ENCODE peak calls at places on chromosomes 13 and 19, in nine cellular contexts. M is NCI-H187; A is GM13976; R is posterior cingulate gyrus; D is fibroblast of gingiva; L is AG09319; S is activated naive CD4-positive, alpha-beta T cell treated with anti-CD3 and anti-CD28 coated beads, Interleukin-2, amount 50 U/mL, for 16 hours; P is iris pigment epithelial cell; C is mucosa of gallbladder. Y is an unnamed sample.

GRCh38 chr19:45253396-45254027 is 2.4 kb downstream of the MARK4 start:
- DNase-seq in D (peak), L (no peak), A (no peak), M (no peak), S (no peak), R (peak), C (no peak), P (peak), Y (no peak)

GRCh38 chr19:4695224-4695731 is 25.1 kb upstream of the MYDGF start:
- DNase-seq in C (no peak), A (no peak), M (no peak), L (no peak), P (no peak), S (no peak), D (no peak), R (no peak), Y (no peak)

GRCh38 chr19:49820125-49820524 is 2.0 kb downstream of the MED25 start:
- DNase-seq in A (no peak), P (peak), C (no peak), S (no peak), R (no peak), D (no peak), M (peak), L (no peak), Y (peak)

GRCh38 chr13:113922412-113923118 is 51.3 kb downstream of the C13orf46 start:
- DNase-seq in S (no peak), A (no peak), D (no peak), L (no peak), C (no peak), M (no peak), P (no peak), R (no peak), Y (no peak)

GRCh38 chr19:47714339-47714738 is 1.1 kb downstream of the EHD2 start:
- DNase-seq in A (no peak), R (no peak), M (no peak), D (no peak), P (no peak), C (no peak), S (no peak), L (no peak), Y (no peak)

GRCh38 chr19:44530777-44531176 is 1.3 kb upstream of the CEACAM20 start:
- DNase-seq in M (no peak), S (no peak), C (no peak), R (no peak), P (peak), D (no peak), L (no peak), A (no peak), Y (no peak)

GRCh38 chr13:75759531-75759930 is 123.4 kb downstream of the LMO7 start:
- DNase-seq in S (no peak), P (no peak), D (no peak), C (no peak), M (no peak), L (no peak), A (no peak), R (no peak), Y (no peak)

GRCh38 chr19:44792286-44792685 is 14.6 kb downstream of the CBLC start:
- DNase-seq in C (no peak), S (no peak), R (no peak), L (no peak), A (no peak), P (no peak), D (no peak), M (no peak), Y (peak)

GRCh38 chr13:80946008-80946802 is 605.3 kb upstream of the SPRY2 start:
- DNase-seq in S (no peak), D (no peak), L (no peak), R (no peak), C (no peak), M (no peak), A (no peak), P (no peak), Y (no peak)

GRCh38 chr19:2079076-2079864 is 16.9 kb downstream of the MOB3A start:
- DNase-seq in D (no peak), S (no peak), C (no peak), L (no peak), P (no peak), A (no peak), M (no peak), R (no peak), Y (no peak)

GRCh38 chr19:3366104-3366760 is at the start of gene NFIC:
- DNase-seq in D (peak), M (no peak), P (peak), L (peak), A (peak), R (peak), C (peak), S (peak), Y (peak)

GRCh38 chr13:36919206-36919832 is 719 bp downstream of the SMAD9 start:
- DNase-seq in D (no peak), P (peak), R (peak), L (no peak), S (no peak), M (peak), C (no peak), A (peak), Y (peak)

GRCh38 chr19:40974633-40975037 is 16.4 kb upstream of the CYP2B6 start:
- DNase-seq in R (peak), D (peak), A (peak), C (peak), P (peak), L (peak), M (peak), S (peak), Y (peak)

GRCh38 chr13:75585153-75585552 is 35.6 kb downstream of the UCHL3 start:
- DNase-seq in C (no peak), P (no peak), R (no peak), D (no peak), A (no peak), S (no peak), L (no peak), M (no peak), Y (no peak)

GRCh38 chr13:35733832-35734231 is 257.3 kb upstream of the MAB21L1 start:
- DNase-seq in P (peak), M (no peak), A (no peak), C (no peak), L (no peak), S (no peak), D (peak), R (no peak), Y (no peak)

GRCh38 chr19:42081584-42082258 is 5.8 kb downstream of the ZNF574 start:
- DNase-seq in S (no peak), A (peak), C (no peak), L (no peak), R (no peak), D (peak), M (no peak), P (peak), Y (no peak)

GRCh38 chr13:109985871-109986270 is 199.5 kb upstream of the IRS2 start:
- DNase-seq in P (no peak), A (no peak), R (no peak), M (no peak), S (no peak), L (no peak), C (no peak), D (no peak), Y (no peak)

GRCh38 chr19:50198431-50199253 is 4.8 kb upstream of the MYH14 start:
- DNase-seq in R (peak), S (no peak), C (peak), P (no peak), M (no peak), D (no peak), A (no peak), L (no peak), Y (peak)

GRCh38 chr13:51342706-51343105 is 3.2 kb downstream of the SERPINE3 start:
- DNase-seq in A (no peak), L (no peak), S (no peak), P (peak), C (no peak), D (peak), M (no peak), R (no peak), Y (no peak)

GRCh38 chr19:28874742-28875141 is 338.2 kb downstream of the UQCRFS1 start:
- DNase-seq in C (no peak), D (no peak), P (no peak), S (no peak), R (no peak), M (no peak), A (no peak), L (no peak), Y (peak)

GRCh38 chr13:75685239-75685697 is 49.1 kb downstream of the LMO7 start:
- DNase-seq in D (peak), C (no peak), R (no peak), S (no peak), A (no peak), P (peak), L (no peak), M (no peak), Y (peak)

GRCh38 chr13:75530536-75530935 is 7.1 kb downstream of the COMMD6 start:
- DNase-seq in A (no peak), C (no peak), L (no peak), R (no peak), D (no peak), S (no peak), P (no peak), M (no peak), Y (no peak)

GRCh38 chr13:39349391-39349790 is 253.6 kb downstream of the LHFPL6 start:
- DNase-seq in R (no peak), S (no peak), P (no peak), D (no peak), C (no peak), A (no peak), M (no peak), L (no peak), Y (no peak)

GRCh38 chr13:27211771-27212364 is 39.5 kb upstream of the RPL21 start:
- DNase-seq in C (no peak), S (no peak), D (peak), A (no peak), P (peak), L (no peak), M (no peak), R (no peak), Y (no peak)

GRCh38 chr13:102141625-102142472 is 260.0 kb downstream of the FGF14 start:
- DNase-seq in P (peak), D (peak), S (no peak), A (peak), M (no peak), L (no peak), C (no peak), R (no peak), Y (peak)

GRCh38 chr13:46855166-46855565 is 41.7 kb downstream of the HTR2A start:
- DNase-seq in R (no peak), A (peak), P (no peak), S (no peak), D (no peak), L (no peak), C (no peak), M (no peak), Y (no peak)

GRCh38 chr19:48480476-48481190 is 11.5 kb downstream of the CYTH2 start:
- DNase-seq in M (no peak), S (peak), D (peak), L (no peak), R (peak), P (peak), A (peak), C (no peak), Y (no peak)